ENCODE peak calls at places on chromosomes 7 and 10, in seven cellular contexts. W, Y, C, H, P, T and E are unnamed samples. For H3K4me1, the result is how much of the 10 kb centered on the place peaks cover.

GRCh38 chr7:46738713-46739220 is 817.7 kb upstream of the IGFBP3 start:
- DNase-seq in Y (no peak), P (no peak), W (no peak), T (no peak), C (no peak), H (no peak), E (no peak)

GRCh38 chr7:29593458-29593857 is 29.8 kb downstream of the PRR15 start:
- DNase-seq in H (no peak), T (no peak), P (no peak), Y (no peak), W (no peak), C (no peak), E (no peak)

GRCh38 chr10:131464789-131465188 is 153.3 kb upstream of the TCERG1L start:
- DNase-seq in C (no peak), H (no peak), P (no peak), W (no peak), T (no peak), Y (no peak), E (no peak)

GRCh38 chr10:52499281-52499680 is 185.2 kb downstream of the DKK1 start:
- DNase-seq in W (no peak), P (no peak), T (no peak), C (no peak), Y (no peak), H (no peak), E (no peak)

GRCh38 chr10:106898441-106898840 is 266.1 kb downstream of the SORCS1 start:
- DNase-seq in W (no peak), H (no peak), Y (no peak), T (no peak), C (no peak), P (no peak), E (no peak)

GRCh38 chr7:27409776-27410175 is 167.2 kb downstream of the EVX1 start:
- DNase-seq in T (no peak), C (no peak), P (no peak), Y (no peak), H (no peak), W (no peak), E (no peak)

GRCh38 chr10:84214612-84215235 is 10.6 kb downstream of the LRIT2 start:
- DNase-seq in T (no peak), C (no peak), H (no peak), Y (no peak), P (no peak), W (peak), E (no peak)

GRCh38 chr10:86068532-86069337 is 297.9 kb downstream of the GRID1 start:
- DNase-seq in H (peak), C (no peak), Y (no peak), T (no peak), P (no peak), W (no peak), E (no peak)

GRCh38 chr7:7290429-7291122 is 108.2 kb downstream of the C1GALT1 start:
- DNase-seq in T (no peak), W (no peak), P (no peak), H (no peak), C (no peak), Y (no peak), E (no peak)

GRCh38 chr10:124745678-124746077 is 1.5 kb upstream of the FAM53B start:
- DNase-seq in C (no peak), P (no peak), H (no peak), T (no peak), W (no peak), Y (no peak), E (no peak)

GRCh38 chr10:127880557-127880956 is 12.2 kb downstream of the CLRN3 start:
- DNase-seq in Y (peak), T (no peak), W (peak), H (no peak), C (no peak), P (no peak), E (no peak)

GRCh38 chr7:96144260-96144526 is 177.7 kb downstream of the SLC25A13 start:
- DNase-seq in H (no peak), T (no peak), Y (no peak), P (no peak), C (no peak), W (no peak), E (no peak)

GRCh38 chr7:117172283-117172682 is 150.6 kb downstream of the WNT2 start:
- DNase-seq in P (no peak), C (no peak), W (no peak), H (no peak), T (no peak), Y (no peak), E (no peak)

GRCh38 chr7:138226001-138226476 is 149.8 kb downstream of the AKR1D1 start:
- DNase-seq in C (peak), W (no peak), T (peak), P (no peak), Y (no peak), H (no peak), E (no peak)

GRCh38 chr7:7719235-7719634 is 828 bp upstream of the RPA3 start:
- DNase-seq in Y (peak), P (no peak), H (no peak), W (no peak), C (peak), T (peak), E (no peak)

GRCh38 chr7:80634505-80634904 is 3.9 kb upstream of the CD36 start:
- DNase-seq in C (no peak), P (no peak), W (no peak), H (no peak), Y (no peak), T (no peak), E (no peak)

GRCh38 chr10:13727574-13727973 is 140.8 kb downstream of the PRPF18 start:
- DNase-seq in P (no peak), T (no peak), H (no peak), C (no peak), Y (no peak), W (no peak), E (no peak)

GRCh38 chr7:25959168-25959734 is 192.7 kb upstream of the NFE2L3 start:
- DNase-seq in P (no peak), Y (no peak), C (no peak), T (no peak), H (no peak), W (no peak), E (no peak)

GRCh38 chr7:147567043-147567442 is 1023.5 kb upstream of the C7orf33 start:
- DNase-seq in W (no peak), P (no peak), C (no peak), H (no peak), T (no peak), Y (no peak), E (no peak)

GRCh38 chr7:147570390-147570789 is 1020.2 kb upstream of the C7orf33 start:
- DNase-seq in P (no peak), T (no peak), C (no peak), W (no peak), Y (no peak), H (no peak), E (no peak)

GRCh38 chr7:147564771-147565476 is 1025.6 kb upstream of the C7orf33 start:
- DNase-seq in P (no peak), Y (no peak), H (no peak), W (no peak), C (no peak), T (no peak), E (no peak)

GRCh38 chr7:147571436-147572180 is 1019.0 kb upstream of the C7orf33 start:
- DNase-seq in W (no peak), C (no peak), H (no peak), P (no peak), Y (no peak), T (no peak), E (no peak)

GRCh38 chr7:147569514-147569913 is 1021.1 kb upstream of the C7orf33 start:
- DNase-seq in H (no peak), P (no peak), C (no peak), T (no peak), W (no peak), Y (no peak), E (no peak)
- TF ChIP-seq CTCF in H (no peak), P (no peak), C (no peak), T (no peak), W (no peak), Y (no peak), E (no peak)

DNA sequence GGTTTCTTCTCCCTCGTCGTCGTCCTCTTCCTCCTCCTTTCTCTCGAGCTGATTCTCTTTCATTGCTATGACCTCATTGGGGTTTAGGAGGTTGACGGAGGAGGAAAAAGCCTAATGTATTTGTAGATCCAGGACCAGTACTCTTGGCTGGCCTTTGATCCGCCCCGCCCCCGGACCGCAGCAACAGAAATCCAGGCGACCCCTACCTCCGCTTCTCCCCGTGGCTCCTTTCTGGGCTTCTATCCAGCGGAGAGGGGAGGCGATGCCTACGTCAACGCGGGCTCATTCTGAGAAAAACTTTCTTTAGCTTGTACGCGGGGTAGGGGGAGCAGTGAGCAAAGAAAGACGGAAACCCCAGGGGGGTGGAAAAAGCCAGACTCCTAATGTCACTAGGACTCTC is at the start of gene TMEM196:
- DNase-seq in W (peak), P (no peak), T (no peak), C (no peak), Y (no peak), H (no peak), E (no peak)
- H3K4me3 ChIP-seq in W (peak), P (peak), T (no peak), C (peak), Y (peak), H (no peak), E (no peak)

GRCh38 chr10:103123282-103124033 is 69.6 kb downstream of the NT5C2 start:
- DNase-seq in C (no peak), P (no peak), T (no peak), W (no peak), Y (no peak), H (no peak), E (no peak)
- H3K4me1 ChIP-seq in C (under half), P (half or more), T (half or more), W (under half), Y (half or more), H (under half), E (under half)

DNA sequence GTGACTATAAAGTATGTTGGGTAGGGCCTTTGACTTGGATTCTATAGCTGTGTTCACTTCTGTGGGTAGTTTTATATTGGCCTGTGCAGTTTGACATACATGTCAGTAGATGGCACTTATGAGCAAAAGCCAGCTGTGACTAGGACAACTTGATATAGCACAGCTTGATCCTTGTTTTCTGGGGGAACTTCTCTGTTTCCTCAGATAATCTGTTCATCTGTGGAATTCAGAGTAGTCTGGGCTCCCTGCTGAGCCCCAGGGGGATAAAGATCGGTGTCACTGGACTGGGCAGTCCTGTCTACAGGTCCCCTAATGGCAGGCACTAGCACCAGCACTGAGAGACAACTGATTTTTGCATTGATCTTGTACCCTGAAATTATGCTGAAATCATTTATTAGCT is 25.4 kb downstream of the CYP2C9 start:
- DNase-seq in H (no peak), P (no peak), T (no peak), Y (no peak), W (peak), C (no peak), E (no peak)
- TF ChIP-seq CTCF in H (no peak), P (no peak), T (peak), Y (no peak), W (no peak), C (peak), E (peak)